ENCODE peak calls at places on chromosomes 13 and 19, in five cellular contexts. G, B, Z, L and X are unnamed samples.

GRCh38 chr13:104773775-104774174 is 1707.6 kb upstream of the SLC10A2 start:
- DNase-seq in B (peak; percentile 1), Z (no peak), G (no peak), L (no peak), X (no peak)

GRCh38 chr13:53206455-53206854 is 177.8 kb downstream of the OLFM4 start:
- DNase-seq in L (no peak), B (peak; percentile 1), Z (no peak), G (no peak), X (no peak)

GRCh38 chr13:29511980-29512379 is 83.5 kb downstream of the SLC7A1 start:
- DNase-seq in Z (no peak), G (no peak), B (no peak), L (peak; percentile 60), X (no peak)

GRCh38 chr19:22623841-22624221 is 10.3 kb upstream of the ZNF492 start:
- DNase-seq in Z (no peak), G (no peak), L (peak; percentile 56), B (no peak), X (no peak)

GRCh38 chr19:3120611-3121231 is 15.1 kb upstream of the GNA15 start:
- DNase-seq in L (peak; percentile 25), Z (peak; percentile 19), G (peak; percentile 24), B (no peak), X (no peak)

GRCh38 chr19:40585677-40586422 is 9.2 kb downstream of the SHKBP1 start:
- DNase-seq in L (no peak), B (peak; percentile 69), Z (no peak), G (no peak), X (no peak)

GRCh38 chr13:50945669-50946068 is 36.1 kb downstream of the RNASEH2B start:
- DNase-seq in L (no peak), B (no peak), Z (no peak), G (no peak), X (no peak)

GRCh38 chr13:35892837-35893814 is 238.1 kb downstream of the DCLK1 start:
- DNase-seq in L (no peak), Z (no peak), G (no peak), B (no peak), X (no peak)

GRCh38 chr13:50552424-50552966 is 291.0 kb downstream of the DLEU7 start:
- DNase-seq in L (no peak), Z (no peak), B (no peak), G (no peak), X (no peak)

GRCh38 chr19:42052241-42052863 is 17.7 kb downstream of the GRIK5 start:
- DNase-seq in Z (no peak), L (no peak), G (no peak), B (no peak), X (no peak)

GRCh38 chr13:29676941-29677452 is 81.5 kb upstream of the SLC7A1 start:
- DNase-seq in B (no peak), G (no peak), L (no peak), Z (no peak), X (no peak)

GRCh38 chr13:42215578-42216421 is 56.2 kb upstream of the AKAP11 start:
- DNase-seq in G (no peak), L (no peak), Z (peak; percentile 41), B (no peak), X (no peak)

GRCh38 chr19:30393046-30393445 is 20.9 kb downstream of the ZNF536 start:
- DNase-seq in Z (no peak), L (no peak), G (no peak), B (no peak), X (no peak)

GRCh38 chr13:47837906-47838305 is 163.2 kb downstream of the SUCLA2 start:
- DNase-seq in L (no peak), G (no peak), B (no peak), Z (no peak), X (no peak)

GRCh38 chr13:51576754-51577153 is 7.5 kb upstream of the WDFY2 start:
- DNase-seq in L (no peak), B (no peak), G (no peak), Z (no peak), X (no peak)

GRCh38 chr13:41780736-41781708 is 179.9 kb downstream of the VWA8 start:
- DNase-seq in B (no peak), G (no peak), L (no peak), Z (no peak), X (no peak)

GRCh38 chr19:1908364-1908678 is 3.1 kb downstream of the ADAT3 start:
- DNase-seq in Z (no peak), B (no peak), L (no peak), G (no peak), X (no peak)

GRCh38 chr19:40091205-40092129 is 724 bp upstream of the ZNF780A start:
- DNase-seq in Z (no peak), L (no peak), B (no peak), G (no peak), X (no peak)

DNA sequence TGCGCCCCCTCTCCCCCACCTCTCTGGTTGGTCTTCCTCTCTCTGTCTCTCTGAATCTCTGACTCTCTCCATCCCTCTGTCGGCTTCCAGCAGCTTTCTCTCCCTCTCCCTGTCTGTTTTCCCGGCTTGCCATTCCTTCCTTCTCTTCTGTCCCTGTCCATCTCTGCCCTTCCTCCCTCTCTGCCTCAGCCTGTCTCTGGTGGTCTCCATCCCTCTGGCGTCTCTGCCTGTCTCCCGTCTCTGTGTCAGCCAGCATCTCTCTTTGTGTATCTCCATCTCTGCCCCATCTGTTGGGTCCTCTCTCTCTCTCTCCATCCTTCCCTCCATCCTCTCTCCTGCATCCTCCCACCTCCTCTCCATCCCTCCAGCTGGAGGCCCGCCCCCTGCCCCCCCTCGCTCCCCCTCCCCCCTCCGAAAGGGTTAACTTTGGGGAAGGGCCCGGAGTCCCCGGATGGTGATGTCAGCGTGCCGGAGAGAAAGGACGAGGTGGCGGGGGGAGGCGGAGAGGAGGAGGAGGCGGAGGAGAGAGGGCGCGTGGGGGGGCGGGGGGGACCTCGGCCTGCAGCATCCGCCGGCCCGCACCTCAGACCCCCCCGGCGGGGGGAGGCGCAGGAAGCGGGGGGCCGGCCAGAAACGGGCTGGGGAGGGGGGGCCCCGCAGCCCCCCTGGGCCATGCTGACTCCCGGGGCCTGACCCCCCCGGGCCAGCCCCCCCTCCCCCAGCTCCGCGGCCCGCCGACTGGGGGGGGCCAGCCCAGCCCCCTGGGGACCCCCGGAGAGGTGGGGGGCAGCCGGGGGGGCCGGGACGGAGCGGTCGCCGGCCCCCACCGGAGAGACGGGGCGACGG is at the start of gene BRSK1:
- DNase-seq in Z (peak; percentile 67), B (no peak), L (peak; percentile 62), G (no peak), X (peak; percentile 35)
- H3K27ac ChIP-seq in Z (no peak within 1 kb of the TSS), B (peak within 1 kb of the TSS; percentile 94), L (no peak within 1 kb of the TSS), G (no peak within 1 kb of the TSS), X (peak within 1 kb of the TSS; percentile 69)

GRCh38 chr19:6739390-6739883 is at the start of gene TRIP10:
- DNase-seq in Z (peak; percentile 87), B (peak; percentile 65), L (peak; percentile 92), G (peak; percentile 89), X (peak; percentile 90)
- TF ChIP-seq POLR2A in Z (peak; percentile 28), B (peak; percentile 22), L (peak; percentile 65), G (peak; percentile 39), X (no peak)

GRCh38 chr19:45994989-45995714 is at the start of gene CCDC61:
- DNase-seq in B (peak; percentile 99), Z (peak; percentile 95), L (peak; percentile 93), G (peak; percentile 92), X (peak; percentile 96)
- H3K27ac ChIP-seq in B (peak within 1 kb of the TSS; percentile 72), Z (peak within 1 kb of the TSS; percentile 4), L (no peak within 1 kb of the TSS), G (peak within 1 kb of the TSS; percentile 41), X (peak within 1 kb of the TSS; percentile 83)

DNA sequence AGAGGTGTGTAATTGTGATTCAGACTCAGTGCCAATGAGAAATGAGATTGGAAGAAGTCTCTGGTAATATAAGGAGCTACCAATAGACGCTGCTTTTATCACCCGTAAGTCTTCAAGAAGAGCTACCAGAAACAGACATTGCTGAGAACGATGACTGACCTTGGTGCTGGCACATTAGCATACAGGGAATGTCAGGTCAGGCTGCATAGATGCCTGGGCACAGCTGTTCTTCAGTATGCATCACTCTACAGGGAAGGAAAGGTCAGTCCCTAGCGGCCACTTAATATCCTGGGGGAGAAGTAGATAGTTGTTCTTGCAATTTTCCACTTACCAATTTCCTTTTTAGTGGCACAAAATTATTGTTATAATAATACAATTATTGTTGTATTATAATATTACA is 380.4 kb downstream of the PCDH9 start:
- DNase-seq in L (no peak), Z (no peak), G (no peak), B (no peak), X (no peak)
- TF ChIP-seq POLR2A in L (no peak), Z (no peak), G (no peak), B (no peak), X (no peak)

GRCh38 chr13:79492313-79492798 is 11.4 kb downstream of the NDFIP2 start:
- DNase-seq in B (no peak), Z (no peak), G (no peak), L (no peak), X (no peak)

GRCh38 chr13:79490326-79490725 is 9.4 kb downstream of the NDFIP2 start:
- DNase-seq in G (no peak), B (no peak), Z (no peak), L (no peak), X (no peak)

GRCh38 chr13:79490846-79491245 is 9.9 kb downstream of the NDFIP2 start:
- DNase-seq in G (no peak), L (no peak), Z (no peak), B (no peak), X (no peak)

GRCh38 chr13:79492918-79493594 is 12.1 kb downstream of the NDFIP2 start:
- DNase-seq in L (no peak), B (no peak), Z (no peak), G (no peak), X (no peak)

DNA sequence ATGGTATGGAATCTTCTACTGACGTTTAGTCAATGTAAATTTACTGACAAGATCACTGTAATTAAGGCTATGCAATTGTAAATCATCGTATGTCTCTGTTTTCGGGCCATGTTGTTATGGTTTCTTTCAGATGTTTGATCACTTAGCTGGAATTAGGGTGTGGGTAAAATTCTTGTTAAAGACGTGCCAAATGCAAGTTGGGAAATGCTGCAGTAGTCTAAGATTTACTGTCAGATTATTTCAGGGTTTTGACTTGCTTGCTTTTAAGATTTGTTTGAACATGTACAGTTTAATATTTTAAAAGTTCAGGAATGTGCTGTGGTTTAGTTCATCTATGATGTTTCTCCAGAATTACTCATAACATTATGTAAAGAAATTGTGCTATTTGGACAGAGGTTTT is 10.8 kb downstream of the NDFIP2 start:
- DNase-seq in B (no peak), Z (no peak), L (no peak), G (no peak), X (no peak)
- H3K27ac ChIP-seq in B (peak overlapping the region; percentile 41), Z (peak overlapping the region; percentile 24), L (no peak overlapping the region), G (no peak overlapping the region), X (no peak overlapping the region)

DNA sequence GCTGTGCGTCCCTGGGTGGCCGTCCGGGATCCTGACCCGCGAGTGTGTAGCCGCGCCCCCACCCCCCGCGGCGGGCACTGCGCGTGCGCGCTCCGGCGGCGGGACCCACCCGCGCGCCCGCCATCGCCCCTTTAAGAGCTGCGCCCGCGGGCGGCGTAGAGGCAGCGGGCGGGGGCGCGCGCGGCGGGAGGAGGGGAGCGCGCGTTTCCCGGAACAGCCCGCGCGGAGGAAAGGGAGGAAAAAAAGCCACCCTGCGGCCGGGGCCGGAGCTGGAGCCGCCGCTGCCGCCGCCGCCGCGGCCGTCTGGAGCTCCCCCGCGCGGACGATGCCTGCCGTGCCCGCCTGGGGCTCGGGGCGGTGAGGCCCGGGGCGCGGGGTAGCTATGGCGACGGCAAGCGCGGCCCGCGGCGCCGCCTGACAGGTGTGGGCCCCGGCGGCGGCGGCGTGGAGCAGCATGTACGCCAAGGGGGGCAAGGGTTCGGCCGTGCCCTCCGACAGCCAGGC is at the start of gene SSBP4:
- DNase-seq in B (no peak), Z (peak; percentile 75), L (peak; percentile 80), G (peak; percentile 80), X (peak; percentile 76)
- TF ChIP-seq POLR2A in B (no peak), Z (peak; percentile 27), L (peak; percentile 67), G (peak; percentile 61), X (no peak)